ENCODE peak calls at places on chromosomes 11 and 22, in eight cellular contexts. One of them, this sample, is unnamed. For H3K36me3, the result is how much of the 10 kb centered on the place peaks cover.

GRCh38 chr22:22883090-22883727 is 4.4 kb upstream of the IGLL5 start:
- DNase-seq in ovary: no peak
- DNase-seq in CD8-positive, alpha-beta T cell: no peak
- DNase-seq in heart left ventricle: no peak
- DNase-seq in upper lobe of left lung: no peak
- DNase-seq in WERI-Rb-1: no peak
- DNase-seq in prostate gland: no peak
- DNase-seq in tibial artery: no peak
- DNase-seq in this sample: no peak

GRCh38 chr11:1384206-1384965 is 5.3 kb upstream of the BRSK2 start:
- DNase-seq in ovary: no peak
- DNase-seq in CD8-positive, alpha-beta T cell: no peak
- DNase-seq in heart left ventricle: peak
- DNase-seq in upper lobe of left lung: peak
- DNase-seq in WERI-Rb-1: no peak
- DNase-seq in prostate gland: no peak
- DNase-seq in tibial artery: no peak
- DNase-seq in this sample: no peak

GRCh38 chr11:70742553-70743291 is 344.4 kb downstream of the CTTN start:
- DNase-seq in ovary: no peak
- DNase-seq in CD8-positive, alpha-beta T cell: no peak
- DNase-seq in heart left ventricle: no peak
- DNase-seq in upper lobe of left lung: no peak
- DNase-seq in WERI-Rb-1: peak
- DNase-seq in prostate gland: no peak
- DNase-seq in tibial artery: no peak
- DNase-seq in this sample: peak

GRCh38 chr22:46673205-46673604 is 53.0 kb downstream of the GRAMD4 start:
- DNase-seq in ovary: no peak
- DNase-seq in CD8-positive, alpha-beta T cell: no peak
- DNase-seq in heart left ventricle: no peak
- DNase-seq in upper lobe of left lung: no peak
- DNase-seq in WERI-Rb-1: no peak
- DNase-seq in prostate gland: no peak
- DNase-seq in tibial artery: no peak
- DNase-seq in this sample: no peak

GRCh38 chr11:9643751-9644150 is 20.1 kb upstream of the SWAP70 start:
- DNase-seq in ovary: no peak
- DNase-seq in CD8-positive, alpha-beta T cell: no peak
- DNase-seq in heart left ventricle: no peak
- DNase-seq in upper lobe of left lung: no peak
- DNase-seq in WERI-Rb-1: no peak
- DNase-seq in prostate gland: no peak
- DNase-seq in tibial artery: no peak
- DNase-seq in this sample: no peak

GRCh38 chr11:45289369-45289768 is 3.2 kb upstream of the SYT13 start:
- DNase-seq in ovary: no peak
- DNase-seq in CD8-positive, alpha-beta T cell: no peak
- DNase-seq in heart left ventricle: no peak
- DNase-seq in upper lobe of left lung: no peak
- DNase-seq in WERI-Rb-1: no peak
- DNase-seq in prostate gland: no peak
- DNase-seq in tibial artery: no peak
- DNase-seq in this sample: no peak

GRCh38 chr22:49312601-49313000 is 515.1 kb downstream of the BRD1 start:
- DNase-seq in ovary: no peak
- DNase-seq in CD8-positive, alpha-beta T cell: no peak
- DNase-seq in heart left ventricle: no peak
- DNase-seq in upper lobe of left lung: no peak
- DNase-seq in WERI-Rb-1: no peak
- DNase-seq in prostate gland: no peak
- DNase-seq in tibial artery: no peak
- DNase-seq in this sample: no peak

GRCh38 chr11:26949846-26950245 is 44.1 kb upstream of the FIBIN start:
- DNase-seq in ovary: no peak
- DNase-seq in CD8-positive, alpha-beta T cell: no peak
- DNase-seq in heart left ventricle: no peak
- DNase-seq in upper lobe of left lung: no peak
- DNase-seq in WERI-Rb-1: no peak
- DNase-seq in prostate gland: no peak
- DNase-seq in tibial artery: no peak
- DNase-seq in this sample: no peak

GRCh38 chr11:44936527-44936926 is 14.2 kb downstream of the TP53I11 start:
- DNase-seq in ovary: peak
- DNase-seq in CD8-positive, alpha-beta T cell: peak
- DNase-seq in heart left ventricle: peak
- DNase-seq in upper lobe of left lung: no peak
- DNase-seq in WERI-Rb-1: peak
- DNase-seq in prostate gland: peak
- DNase-seq in tibial artery: peak
- DNase-seq in this sample: peak

GRCh38 chr22:43147821-43148220 is 3.5 kb upstream of the TSPO start:
- DNase-seq in ovary: no peak
- DNase-seq in CD8-positive, alpha-beta T cell: no peak
- DNase-seq in heart left ventricle: no peak
- DNase-seq in upper lobe of left lung: no peak
- DNase-seq in WERI-Rb-1: no peak
- DNase-seq in prostate gland: no peak
- DNase-seq in tibial artery: no peak
- DNase-seq in this sample: no peak

GRCh38 chr11:112290462-112290894 is 29.8 kb upstream of the PLET1 start:
- DNase-seq in ovary: no peak
- DNase-seq in CD8-positive, alpha-beta T cell: no peak
- DNase-seq in heart left ventricle: no peak
- DNase-seq in upper lobe of left lung: no peak
- DNase-seq in WERI-Rb-1: no peak
- DNase-seq in prostate gland: no peak
- DNase-seq in tibial artery: no peak
- DNase-seq in this sample: no peak

GRCh38 chr22:40420341-40421081 is 50.1 kb downstream of the SGSM3 start:
- DNase-seq in ovary: no peak
- DNase-seq in CD8-positive, alpha-beta T cell: no peak
- DNase-seq in heart left ventricle: no peak
- DNase-seq in upper lobe of left lung: peak
- DNase-seq in WERI-Rb-1: no peak
- DNase-seq in prostate gland: no peak
- DNase-seq in tibial artery: no peak
- DNase-seq in this sample: no peak

GRCh38 chr11:12179019-12179418 is 68.6 kb downstream of the MICAL2 start:
- DNase-seq in ovary: no peak
- DNase-seq in CD8-positive, alpha-beta T cell: no peak
- DNase-seq in heart left ventricle: no peak
- DNase-seq in upper lobe of left lung: no peak
- DNase-seq in WERI-Rb-1: peak
- DNase-seq in prostate gland: no peak
- DNase-seq in tibial artery: no peak
- DNase-seq in this sample: peak

GRCh38 chr11:119664701-119665420 is 64.1 kb downstream of the NECTIN1 start:
- DNase-seq in ovary: no peak
- DNase-seq in CD8-positive, alpha-beta T cell: no peak
- DNase-seq in heart left ventricle: no peak
- DNase-seq in upper lobe of left lung: no peak
- DNase-seq in WERI-Rb-1: no peak
- DNase-seq in prostate gland: no peak
- DNase-seq in tibial artery: no peak
- DNase-seq in this sample: no peak
- H3K36me3 ChIP-seq in ovary: under half
- H3K36me3 ChIP-seq in CD8-positive, alpha-beta T cell: under half
- H3K36me3 ChIP-seq in heart left ventricle: under half
- H3K36me3 ChIP-seq in upper lobe of left lung: under half
- H3K36me3 ChIP-seq in WERI-Rb-1: under half
- H3K36me3 ChIP-seq in prostate gland: under half
- H3K36me3 ChIP-seq in tibial artery: under half
- H3K36me3 ChIP-seq in this sample: under half

GRCh38 chr11:68928481-68928880 is 24.8 kb downstream of the IGHMBP2 start:
- DNase-seq in ovary: no peak
- DNase-seq in CD8-positive, alpha-beta T cell: no peak
- DNase-seq in heart left ventricle: no peak
- DNase-seq in upper lobe of left lung: no peak
- DNase-seq in WERI-Rb-1: no peak
- DNase-seq in prostate gland: no peak
- DNase-seq in tibial artery: no peak
- DNase-seq in this sample: no peak
- H3K27ac ChIP-seq in ovary: no peak
- H3K27ac ChIP-seq in CD8-positive, alpha-beta T cell: no peak
- H3K27ac ChIP-seq in heart left ventricle: peak
- H3K27ac ChIP-seq in upper lobe of left lung: no peak
- H3K27ac ChIP-seq in WERI-Rb-1: no peak
- H3K27ac ChIP-seq in prostate gland: no peak
- H3K27ac ChIP-seq in tibial artery: peak
- H3K27ac ChIP-seq in this sample: no peak

GRCh38 chr11:118911880-118912741 is 13.6 kb downstream of the BCL9L start:
- DNase-seq in ovary: peak
- DNase-seq in CD8-positive, alpha-beta T cell: peak
- DNase-seq in heart left ventricle: peak
- DNase-seq in upper lobe of left lung: peak
- DNase-seq in WERI-Rb-1: peak
- DNase-seq in prostate gland: peak
- DNase-seq in tibial artery: peak
- DNase-seq in this sample: peak

GRCh38 chr11:118914178-118914918 is 11.4 kb downstream of the BCL9L start:
- DNase-seq in ovary: peak
- DNase-seq in CD8-positive, alpha-beta T cell: peak
- DNase-seq in heart left ventricle: peak
- DNase-seq in upper lobe of left lung: peak
- DNase-seq in WERI-Rb-1: no peak
- DNase-seq in prostate gland: peak
- DNase-seq in tibial artery: no peak
- DNase-seq in this sample: peak

GRCh38 chr11:118911113-118911879 is 14.4 kb downstream of the BCL9L start:
- DNase-seq in ovary: no peak
- DNase-seq in CD8-positive, alpha-beta T cell: no peak
- DNase-seq in heart left ventricle: peak
- DNase-seq in upper lobe of left lung: peak
- DNase-seq in WERI-Rb-1: no peak
- DNase-seq in prostate gland: no peak
- DNase-seq in tibial artery: no peak
- DNase-seq in this sample: peak

GRCh38 chr11:118913411-118914125 is 12.2 kb downstream of the BCL9L start:
- DNase-seq in ovary: no peak
- DNase-seq in CD8-positive, alpha-beta T cell: peak
- DNase-seq in heart left ventricle: peak
- DNase-seq in upper lobe of left lung: peak
- DNase-seq in WERI-Rb-1: no peak
- DNase-seq in prostate gland: no peak
- DNase-seq in tibial artery: no peak
- DNase-seq in this sample: peak

DNA sequence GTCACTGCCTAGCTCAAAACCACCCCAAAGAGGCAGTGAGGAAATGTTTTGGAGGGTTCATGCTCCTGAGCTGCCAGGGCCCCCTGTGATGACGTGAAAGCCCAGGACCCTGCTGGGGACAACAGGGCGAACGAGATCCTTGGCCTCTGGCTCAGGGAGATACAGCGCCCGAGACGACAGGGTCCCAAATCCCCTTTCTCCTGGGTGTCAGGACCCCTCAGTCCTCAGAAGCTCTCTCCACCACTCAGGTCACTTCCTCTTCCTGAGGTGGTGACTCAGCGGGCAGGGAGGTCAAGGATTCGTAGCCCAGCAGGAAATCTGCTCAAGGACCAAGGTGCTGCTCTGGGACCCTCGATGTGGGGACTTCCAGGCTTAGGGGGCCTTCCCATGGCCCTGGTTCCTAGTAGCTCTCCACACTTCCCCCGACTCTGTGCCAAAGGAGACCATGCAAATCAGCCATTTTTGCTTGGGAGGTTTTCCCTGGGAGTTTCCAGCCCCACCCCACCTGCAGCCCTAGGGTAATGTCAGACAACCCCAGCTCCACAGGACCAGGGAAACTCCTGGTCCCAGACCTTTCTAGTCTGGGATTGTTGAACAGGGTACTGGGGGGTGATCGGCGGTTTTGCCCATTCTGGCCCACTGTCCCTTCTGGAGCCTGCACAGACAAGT is 12.8 kb downstream of the BCL9L start:
- DNase-seq in ovary: no peak
- DNase-seq in CD8-positive, alpha-beta T cell: no peak
- DNase-seq in heart left ventricle: no peak
- DNase-seq in upper lobe of left lung: no peak
- DNase-seq in WERI-Rb-1: no peak
- DNase-seq in prostate gland: no peak
- DNase-seq in tibial artery: no peak
- DNase-seq in this sample: no peak
- H3K4me3 ChIP-seq in ovary: no peak
- H3K4me3 ChIP-seq in CD8-positive, alpha-beta T cell: peak
- H3K4me3 ChIP-seq in heart left ventricle: peak
- H3K4me3 ChIP-seq in upper lobe of left lung: no peak
- H3K4me3 ChIP-seq in WERI-Rb-1: no peak
- H3K4me3 ChIP-seq in prostate gland: no peak
- H3K4me3 ChIP-seq in tibial artery: peak
- H3K4me3 ChIP-seq in this sample: no peak

GRCh38 chr22:19176732-19177131 is 1.8 kb downstream of the SLC25A1 start:
- DNase-seq in ovary: no peak
- DNase-seq in CD8-positive, alpha-beta T cell: no peak
- DNase-seq in heart left ventricle: no peak
- DNase-seq in upper lobe of left lung: no peak
- DNase-seq in WERI-Rb-1: no peak
- DNase-seq in prostate gland: no peak
- DNase-seq in tibial artery: no peak
- DNase-seq in this sample: peak

GRCh38 chr22:19174106-19175025 is 4.2 kb downstream of the SLC25A1 start:
- DNase-seq in ovary: peak
- DNase-seq in CD8-positive, alpha-beta T cell: no peak
- DNase-seq in heart left ventricle: no peak
- DNase-seq in upper lobe of left lung: no peak
- DNase-seq in WERI-Rb-1: no peak
- DNase-seq in prostate gland: no peak
- DNase-seq in tibial artery: no peak
- DNase-seq in this sample: peak

GRCh38 chr22:19175602-19176174 is 2.8 kb downstream of the SLC25A1 start:
- DNase-seq in ovary: no peak
- DNase-seq in CD8-positive, alpha-beta T cell: no peak
- DNase-seq in heart left ventricle: no peak
- DNase-seq in upper lobe of left lung: peak
- DNase-seq in WERI-Rb-1: no peak
- DNase-seq in prostate gland: no peak
- DNase-seq in tibial artery: no peak
- DNase-seq in this sample: no peak

GRCh38 chr22:19176175-19176630 is 2.3 kb downstream of the SLC25A1 start:
- DNase-seq in ovary: no peak
- DNase-seq in CD8-positive, alpha-beta T cell: no peak
- DNase-seq in heart left ventricle: no peak
- DNase-seq in upper lobe of left lung: no peak
- DNase-seq in WERI-Rb-1: no peak
- DNase-seq in prostate gland: no peak
- DNase-seq in tibial artery: no peak
- DNase-seq in this sample: no peak

DNA sequence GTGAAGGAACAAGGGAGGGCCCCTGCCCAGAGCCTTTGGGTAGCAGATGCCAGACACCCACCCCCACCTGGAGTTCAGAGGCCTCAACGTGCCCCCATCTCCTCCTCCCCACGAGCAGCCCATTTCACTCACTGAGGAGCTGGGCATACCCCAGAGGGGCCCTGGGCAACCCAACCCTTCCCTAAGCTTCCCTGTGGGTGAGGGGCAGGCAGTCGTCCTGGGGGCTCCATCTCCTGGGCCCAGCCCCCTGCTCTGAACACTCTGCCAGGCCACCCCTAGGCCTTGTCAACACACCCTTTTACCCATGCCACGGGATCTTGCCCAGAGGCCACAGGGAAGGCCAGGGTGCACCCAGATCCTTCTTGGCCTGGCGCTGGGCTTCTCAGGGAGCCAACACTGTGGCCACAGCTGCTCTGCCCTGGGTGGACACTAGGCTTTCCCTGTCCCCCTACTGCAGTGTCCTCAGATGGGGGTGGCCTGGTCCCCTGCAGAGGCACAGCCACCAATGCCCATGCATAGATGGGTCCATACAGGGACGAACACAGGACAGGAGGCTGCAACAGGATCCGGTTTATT is 3.4 kb downstream of the SLC25A1 start:
- DNase-seq in ovary: no peak
- DNase-seq in CD8-positive, alpha-beta T cell: no peak
- DNase-seq in heart left ventricle: no peak
- DNase-seq in upper lobe of left lung: no peak
- DNase-seq in WERI-Rb-1: no peak
- DNase-seq in prostate gland: no peak
- DNase-seq in tibial artery: no peak
- DNase-seq in this sample: no peak
- H3K36me3 ChIP-seq in ovary: under half
- H3K36me3 ChIP-seq in CD8-positive, alpha-beta T cell: under half
- H3K36me3 ChIP-seq in heart left ventricle: under half
- H3K36me3 ChIP-seq in upper lobe of left lung: under half
- H3K36me3 ChIP-seq in WERI-Rb-1: under half
- H3K36me3 ChIP-seq in prostate gland: under half
- H3K36me3 ChIP-seq in tibial artery: under half
- H3K36me3 ChIP-seq in this sample: under half

This sample was measured in body of pancreas.